ENCODE peak calls at places on chromosomes 12 and 14, in ten cellular contexts. A is fibroblast of the conjunctiva; R is EL; M is stimulated activated CD4-positive, alpha-beta T cell treated with anti-CD3 and anti-CD28 coated beads, Interleukin-15, amount 100 ng/mL, for 24 hours; L is HTR-8/SVneo; V is fibroblast of pulmonary artery; D is KG1; F is stromal cell of bone marrow; G is germinal center; N is choroid plexus epithelial cell. P is an unnamed sample.
A peak's percentile ranks its signal among the peaks of the same experiment; 100 is the strongest.

GRCh38 chr12:65663097-65663496 is 161.2 kb upstream of the HMGA2 start:
- DNase-seq in A (no peak), R (no peak), M (no peak), L (no peak), V (no peak), D (no peak), F (no peak), G (no peak), N (no peak), P (no peak)

GRCh38 chr12:84157170-84157569 is 755.4 kb downstream of the SLC6A15 start:
- DNase-seq in A (no peak), R (no peak), M (no peak), L (no peak), V (no peak), D (no peak), F (no peak), G (no peak), N (no peak), P (no peak)

GRCh38 chr14:52351561-52352491 is 37.7 kb downstream of the PTGER2 start:
- DNase-seq in A (peak; percentile 66), R (peak; percentile 73), M (peak; percentile 40), L (no peak), V (peak; percentile 86), D (no peak), F (no peak), G (no peak), N (peak; percentile 69), P (no peak)

GRCh38 chr14:24798911-24799310 is 164.9 kb upstream of the GZMB start:
- DNase-seq in A (no peak), R (no peak), M (no peak), L (no peak), V (no peak), D (no peak), F (no peak), G (no peak), N (no peak), P (no peak)

GRCh38 chr12:29713729-29714128 is 70.0 kb downstream of the TMTC1 start:
- DNase-seq in A (no peak), R (no peak), M (no peak), L (no peak), V (no peak), D (no peak), F (no peak), G (no peak), N (no peak), P (no peak)

GRCh38 chr14:61103541-61104339 is 122.7 kb downstream of the SLC38A6 start:
- DNase-seq in A (peak; percentile 91), R (peak; percentile 98), M (peak; percentile 57), L (peak; percentile 100), V (peak; percentile 94), D (no peak), F (peak; percentile 94), G (no peak), N (peak; percentile 97), P (no peak)

GRCh38 chr12:94305293-94305957 is 154.2 kb downstream of the CEP83 start:
- DNase-seq in A (peak; percentile 22), R (no peak), M (peak; percentile 58), L (no peak), V (no peak), D (no peak), F (peak; percentile 79), G (no peak), N (peak; percentile 91), P (no peak)

GRCh38 chr14:56117765-56118610 is at the start of gene PELI2:
- DNase-seq in A (peak; percentile 31), R (peak; percentile 65), M (peak; percentile 77), L (peak; percentile 56), V (peak; percentile 83), D (no peak), F (peak; percentile 35), G (peak; percentile 72), N (peak; percentile 71), P (peak; percentile 65)

GRCh38 chr12:26121323-26121740 is 3.5 kb downstream of the BHLHE41 start:
- DNase-seq in A (no peak), R (no peak), M (no peak), L (no peak), V (no peak), D (no peak), F (no peak), G (no peak), N (no peak), P (no peak)

GRCh38 chr12:65460076-65460475 is 181.6 kb downstream of the MSRB3 start:
- DNase-seq in A (no peak), R (no peak), M (no peak), L (no peak), V (no peak), D (no peak), F (no peak), G (no peak), N (no peak), P (no peak)

GRCh38 chr12:1640630-1641234 is 11.7 kb downstream of the WNT5B start:
- DNase-seq in A (no peak), R (no peak), M (no peak), L (no peak), V (no peak), D (no peak), F (no peak), G (no peak), N (no peak), P (no peak)

GRCh38 chr12:131049002-131049401 is 95.3 kb downstream of the ADGRD1 start:
- DNase-seq in A (no peak), R (no peak), M (no peak), L (no peak), V (no peak), D (no peak), F (no peak), G (no peak), N (no peak), P (no peak)

GRCh38 chr14:90381011-90381790 is 15.6 kb upstream of the CALM1 start:
- DNase-seq in A (no peak), R (no peak), M (no peak), L (no peak), V (peak; percentile 23), D (no peak), F (no peak), G (no peak), N (peak; percentile 39), P (no peak)

GRCh38 chr12:120254809-120255208 is 10.7 kb downstream of the PXN start:
- DNase-seq in A (no peak), R (no peak), M (no peak), L (no peak), V (peak; percentile 50), D (no peak), F (no peak), G (no peak), N (no peak), P (no peak)

GRCh38 chr12:58787021-58787760 is 133.1 kb downstream of the LRIG3 start:
- DNase-seq in A (peak; percentile 20), R (no peak), M (no peak), L (no peak), V (no peak), D (no peak), F (no peak), G (no peak), N (peak; percentile 27), P (no peak)

GRCh38 chr12:44526655-44527199 is 349.4 kb downstream of the NELL2 start:
- DNase-seq in A (no peak), R (no peak), M (no peak), L (no peak), V (no peak), D (no peak), F (no peak), G (no peak), N (no peak), P (no peak)

GRCh38 chr12:122137681-122138080 is 36.3 kb downstream of the IL31 start:
- DNase-seq in A (no peak), R (no peak), M (peak; percentile 20), L (no peak), V (no peak), D (no peak), F (no peak), G (no peak), N (no peak), P (no peak)

GRCh38 chr12:111971800-111972199 is 41.2 kb downstream of the TMEM116 start:
- DNase-seq in A (no peak), R (no peak), M (no peak), L (no peak), V (no peak), D (no peak), F (no peak), G (no peak), N (no peak), P (no peak)

GRCh38 chr14:60164717-60165546 is at the start of gene DHRS7:
- DNase-seq in A (peak; percentile 51), R (peak; percentile 86), M (peak; percentile 83), L (peak; percentile 94), V (peak; percentile 80), D (peak; percentile 67), F (peak; percentile 68), G (peak; percentile 80), N (peak; percentile 75), P (peak; percentile 43)

GRCh38 chr12:49336645-49337584 is at the start of gene C1QL4:
- DNase-seq in A (peak; percentile 41), R (peak; percentile 79), M (peak; percentile 92), L (peak; percentile 88), V (peak; percentile 61), D (peak; percentile 42), F (peak; percentile 41), G (peak; percentile 90), N (peak; percentile 64), P (peak; percentile 83)

GRCh38 chr12:43931187-43931586 is 95.3 kb downstream of the TMEM117 start:
- DNase-seq in A (no peak), R (no peak), M (no peak), L (no peak), V (no peak), D (no peak), F (no peak), G (no peak), N (no peak), P (no peak)

GRCh38 chr12:15796493-15797141 is 7.4 kb upstream of the EPS8 start:
- DNase-seq in A (no peak), R (peak; percentile 80), M (no peak), L (no peak), V (no peak), D (no peak), F (no peak), G (no peak), N (no peak), P (no peak)

GRCh38 chr14:81018714-81019512 is 63.5 kb downstream of the TSHR start:
- DNase-seq in A (no peak), R (no peak), M (no peak), L (no peak), V (no peak), D (no peak), F (no peak), G (no peak), N (no peak), P (no peak)

GRCh38 chr12:69330475-69331473 is 17.4 kb upstream of the LYZ start:
- DNase-seq in A (no peak), R (peak; percentile 21), M (peak; percentile 64), L (no peak), V (no peak), D (no peak), F (no peak), G (peak; percentile 45), N (peak; percentile 18), P (peak; percentile 43)

GRCh38 chr12:30925607-30926242 is 823 bp upstream of the TSPAN11 start:
- DNase-seq in A (no peak), R (no peak), M (no peak), L (no peak), V (no peak), D (no peak), F (no peak), G (no peak), N (no peak), P (no peak)

GRCh38 chr12:107684029-107684790 is 1.4 kb upstream of the PWP1 start:
- DNase-seq in A (no peak), R (no peak), M (no peak), L (no peak), V (no peak), D (no peak), F (peak; percentile 61), G (no peak), N (peak; percentile 39), P (no peak)

GRCh38 chr14:89856871-89857345 is 97.6 kb downstream of the EFCAB11 start:
- DNase-seq in A (no peak), R (peak; percentile 33), M (no peak), L (no peak), V (peak; percentile 51), D (no peak), F (peak; percentile 26), G (no peak), N (peak; percentile 44), P (no peak)

GRCh38 chr14:70803321-70804110 is 5.8 kb downstream of the MAP3K9 start:
- DNase-seq in A (no peak), R (no peak), M (no peak), L (no peak), V (no peak), D (no peak), F (no peak), G (peak; percentile 33), N (no peak), P (no peak)